ENCODE peak calls at places on chromosomes 3 and 15, in ten cellular contexts. A is foreskin keratinocyte, Y is Right ventricle myocardium inferior, M is fibroblast of pulmonary artery, T is NCI-H1417, L is fibroblast of mammary gland, S is body of pancreas, H is K562, F is activated B cell treated with CpG ODN at 0.5 μM for 24 hours, Z is AG04450. D is an unnamed sample.

GRCh38 chr3:191280111-191280510 is 49.1 kb upstream of the CCDC50 start:
- DNase-seq in A (no peak), Y (no peak), M (no peak), T (no peak), L (no peak), S (no peak), H (no peak), F (no peak), Z (no peak), D (no peak)

GRCh38 chr3:72265250-72265649 is 480.3 kb upstream of the PROK2 start:
- DNase-seq in A (no peak), Y (no peak), M (peak; percentile 57), T (no peak), L (peak; percentile 66), S (no peak), H (peak; percentile 19), F (no peak), Z (no peak), D (no peak)

GRCh38 chr3:43248194-43248593 is 38.1 kb upstream of the SNRK start:
- DNase-seq in A (no peak), Y (no peak), M (no peak), T (no peak), L (no peak), S (no peak), H (no peak), F (no peak), Z (no peak), D (no peak)

GRCh38 chr3:25665646-25666136 is 984 bp upstream of the TOP2B start:
- DNase-seq in A (no peak), Y (no peak), M (no peak), T (no peak), L (no peak), S (no peak), H (no peak), F (no peak), Z (no peak), D (no peak)

GRCh38 chr15:39699531-39700110 is 83.0 kb downstream of the FSIP1 start:
- DNase-seq in A (no peak), Y (no peak), M (no peak), T (no peak), L (no peak), S (no peak), H (no peak), F (no peak), Z (no peak), D (no peak)

GRCh38 chr15:76309561-76310330 is 1.5 kb downstream of the ETFA start:
- DNase-seq in A (no peak), Y (no peak), M (peak; percentile 20), T (no peak), L (peak; percentile 9), S (no peak), H (no peak), F (no peak), Z (no peak), D (no peak)

GRCh38 chr3:156535162-156535627 is 19.7 kb downstream of the SSR3 start:
- DNase-seq in A (peak; percentile 82), Y (no peak), M (peak; percentile 99), T (no peak), L (peak; percentile 100), S (peak; percentile 79), H (no peak), F (no peak), Z (peak; percentile 98), D (peak; percentile 93)

GRCh38 chr3:128067481-128067880 is 15.2 kb downstream of the SEC61A1 start:
- DNase-seq in A (no peak), Y (no peak), M (no peak), T (no peak), L (peak; percentile 77), S (no peak), H (no peak), F (no peak), Z (no peak), D (peak; percentile 2)

GRCh38 chr15:69463182-69463756 is 10.7 kb downstream of the RPLP1 start:
- DNase-seq in A (no peak), Y (no peak), M (no peak), T (peak; percentile 50), L (no peak), S (no peak), H (no peak), F (no peak), Z (no peak), D (no peak)

GRCh38 chr15:81751321-81751720 is 294.5 kb downstream of the MEX3B start:
- DNase-seq in A (no peak), Y (no peak), M (no peak), T (no peak), L (no peak), S (no peak), H (no peak), F (no peak), Z (no peak), D (no peak)

GRCh38 chr3:38331257-38332022 is 15.1 kb upstream of the XYLB start:
- DNase-seq in A (no peak), Y (no peak), M (no peak), T (no peak), L (no peak), S (no peak), H (no peak), F (no peak), Z (no peak), D (no peak)

GRCh38 chr15:60760646-60761504 is 281.9 kb upstream of the ICE2 start:
- DNase-seq in A (peak; percentile 59), Y (no peak), M (no peak), T (no peak), L (peak; percentile 84), S (no peak), H (no peak), F (no peak), Z (no peak), D (no peak)

GRCh38 chr3:187978433-187979011 is 175.4 kb upstream of the LPP start:
- DNase-seq in A (no peak), Y (no peak), M (peak; percentile 30), T (no peak), L (peak; percentile 77), S (no peak), H (no peak), F (no peak), Z (no peak), D (no peak)

GRCh38 chr3:43288366-43288765 is 2.0 kb downstream of the SNRK start:
- DNase-seq in A (no peak), Y (no peak), M (peak; percentile 48), T (no peak), L (peak; percentile 36), S (no peak), H (no peak), F (no peak), Z (no peak), D (no peak)

GRCh38 chr3:131807822-131808221 is 227.0 kb downstream of the CPNE4 start:
- DNase-seq in A (no peak), Y (no peak), M (no peak), T (no peak), L (no peak), S (no peak), H (no peak), F (no peak), Z (no peak), D (no peak)

GRCh38 chr3:168071535-168071934 is 24.2 kb downstream of the GOLIM4 start:
- DNase-seq in A (peak; percentile 89), Y (no peak), M (peak; percentile 79), T (no peak), L (peak; percentile 81), S (no peak), H (no peak), F (no peak), Z (peak; percentile 43), D (peak; percentile 18)

GRCh38 chr3:159766563-159767185 is 222.0 kb upstream of the IL12A start:
- DNase-seq in A (no peak), Y (no peak), M (peak; percentile 61), T (peak; percentile 54), L (peak; percentile 52), S (no peak), H (peak; percentile 41), F (no peak), Z (no peak), D (no peak)

GRCh38 chr3:110518031-110518430 is 553.6 kb upstream of the NECTIN3 start:
- DNase-seq in A (no peak), Y (no peak), M (no peak), T (no peak), L (no peak), S (no peak), H (no peak), F (no peak), Z (no peak), D (no peak)

GRCh38 chr15:85639752-85640381 is 154.9 kb downstream of the KLHL25 start:
- DNase-seq in A (no peak), Y (no peak), M (peak; percentile 55), T (no peak), L (peak; percentile 90), S (no peak), H (no peak), F (no peak), Z (no peak), D (no peak)

GRCh38 chr3:49359623-49360022 is 1.5 kb upstream of the GPX1 start:
- DNase-seq in A (no peak), Y (no peak), M (no peak), T (no peak), L (peak; percentile 57), S (no peak), H (no peak), F (no peak), Z (no peak), D (no peak)

GRCh38 chr3:12884104-12884742 is 42.9 kb upstream of the RPL32 start:
- DNase-seq in A (no peak), Y (no peak), M (no peak), T (no peak), L (no peak), S (no peak), H (no peak), F (no peak), Z (peak; percentile 11), D (no peak)

GRCh38 chr3:88058593-88059379 is at the start of the genes CGGBP1 and ZNF654:
- DNase-seq in A (peak; percentile 97), Y (peak; percentile 97), M (peak; percentile 99), T (peak; percentile 100), L (peak; percentile 98), S (peak; percentile 98), H (peak; percentile 85), F (peak; percentile 98), Z (peak; percentile 97), D (peak; percentile 99)

GRCh38 chr15:45157056-45157455 is 27.3 kb downstream of the DUOX1 start:
- DNase-seq in A (peak; percentile 74), Y (no peak), M (peak; percentile 83), T (no peak), L (peak; percentile 84), S (no peak), H (no peak), F (no peak), Z (peak; percentile 16), D (no peak)

GRCh38 chr3:12663311-12663935 is 494 bp downstream of the RAF1 start:
- DNase-seq in A (no peak), Y (peak; percentile 81), M (peak; percentile 60), T (peak; percentile 79), L (no peak), S (peak; percentile 48), H (peak; percentile 82), F (peak; percentile 27), Z (no peak), D (peak; percentile 60)

GRCh38 chr3:70433091-70433490 is 120.7 kb upstream of the MDFIC2 start:
- DNase-seq in A (peak; percentile 21), Y (no peak), M (peak; percentile 32), T (no peak), L (no peak), S (no peak), H (no peak), F (no peak), Z (no peak), D (no peak)

GRCh38 chr3:142348460-142348859 is 99.4 kb downstream of the XRN1 start:
- DNase-seq in A (no peak), Y (no peak), M (no peak), T (no peak), L (no peak), S (no peak), H (no peak), F (no peak), Z (no peak), D (no peak)

GRCh38 chr3:33355611-33356010 is 78.4 kb downstream of the FBXL2 start:
- DNase-seq in A (peak; percentile 54), Y (no peak), M (peak; percentile 65), T (no peak), L (peak; percentile 76), S (peak; percentile 28), H (no peak), F (no peak), Z (no peak), D (no peak)

GRCh38 chr3:110234831-110235230 is 836.8 kb upstream of the NECTIN3 start:
- DNase-seq in A (no peak), Y (no peak), M (peak; percentile 53), T (no peak), L (peak; percentile 48), S (no peak), H (no peak), F (no peak), Z (no peak), D (no peak)

D was measured in adrenal gland.